ENCODE peak calls at places on chromosome 4, in seven cellular contexts. One of them, this sample, is unnamed.

GRCh38 chr4:184428787-184429186 is 45.6 kb downstream of the IRF2 start:
- DNase-seq in cardiac fibroblast: no peak
- DNase-seq in tibial artery: no peak
- DNase-seq in CD8-positive, alpha-beta T cell: no peak
- DNase-seq in adrenal gland: no peak
- DNase-seq in HFF-Myc: no peak
- DNase-seq in neural crest cell: no peak
- DNase-seq in this sample: no peak

GRCh38 chr4:185718578-185719492 is 93.2 kb downstream of the SORBS2 start:
- DNase-seq in CD8-positive, alpha-beta T cell: no peak
- DNase-seq in cardiac fibroblast: no peak
- DNase-seq in neural crest cell: no peak
- DNase-seq in HFF-Myc: no peak
- DNase-seq in tibial artery: no peak
- DNase-seq in adrenal gland: no peak
- DNase-seq in this sample: no peak

GRCh38 chr4:13285336-13285735 is 198.8 kb downstream of the RAB28 start:
- DNase-seq in CD8-positive, alpha-beta T cell: no peak
- DNase-seq in cardiac fibroblast: no peak
- DNase-seq in adrenal gland: no peak
- DNase-seq in HFF-Myc: no peak
- DNase-seq in neural crest cell: no peak
- DNase-seq in tibial artery: no peak
- DNase-seq in this sample: no peak

GRCh38 chr4:24137596-24137962 is 247.7 kb upstream of the PPARGC1A start:
- DNase-seq in neural crest cell: no peak
- DNase-seq in adrenal gland: no peak
- DNase-seq in cardiac fibroblast: no peak
- DNase-seq in CD8-positive, alpha-beta T cell: no peak
- DNase-seq in HFF-Myc: no peak
- DNase-seq in tibial artery: no peak
- DNase-seq in this sample: no peak

GRCh38 chr4:132123870-132124623 is 1025.0 kb upstream of the PCDH10 start:
- DNase-seq in tibial artery: no peak
- DNase-seq in adrenal gland: no peak
- DNase-seq in cardiac fibroblast: peak
- DNase-seq in HFF-Myc: no peak
- DNase-seq in neural crest cell: no peak
- DNase-seq in CD8-positive, alpha-beta T cell: no peak
- DNase-seq in this sample: peak

GRCh38 chr4:128590034-128590740 is 219.3 kb upstream of the JADE1 start:
- DNase-seq in HFF-Myc: no peak
- DNase-seq in neural crest cell: no peak
- DNase-seq in tibial artery: no peak
- DNase-seq in adrenal gland: peak
- DNase-seq in CD8-positive, alpha-beta T cell: no peak
- DNase-seq in cardiac fibroblast: no peak
- DNase-seq in this sample: no peak

GRCh38 chr4:83334425-83335241 is at the start of gene HPSE:
- DNase-seq in HFF-Myc: peak
- DNase-seq in adrenal gland: peak
- DNase-seq in tibial artery: peak
- DNase-seq in cardiac fibroblast: peak
- DNase-seq in CD8-positive, alpha-beta T cell: peak
- DNase-seq in neural crest cell: peak
- DNase-seq in this sample: peak

GRCh38 chr4:148090503-148091476 is 351.4 kb downstream of the NR3C2 start:
- DNase-seq in tibial artery: no peak
- DNase-seq in cardiac fibroblast: no peak
- DNase-seq in neural crest cell: no peak
- DNase-seq in HFF-Myc: no peak
- DNase-seq in CD8-positive, alpha-beta T cell: no peak
- DNase-seq in adrenal gland: no peak
- DNase-seq in this sample: no peak

GRCh38 chr4:107854326-107855030 is 29.7 kb downstream of the SGMS2 start:
- DNase-seq in cardiac fibroblast: peak
- DNase-seq in adrenal gland: no peak
- DNase-seq in tibial artery: no peak
- DNase-seq in neural crest cell: no peak
- DNase-seq in CD8-positive, alpha-beta T cell: no peak
- DNase-seq in HFF-Myc: no peak
- DNase-seq in this sample: no peak

GRCh38 chr4:185219551-185220344 is 10.3 kb downstream of the SNX25 start:
- DNase-seq in HFF-Myc: no peak
- DNase-seq in neural crest cell: no peak
- DNase-seq in tibial artery: no peak
- DNase-seq in cardiac fibroblast: peak
- DNase-seq in adrenal gland: peak
- DNase-seq in CD8-positive, alpha-beta T cell: no peak
- DNase-seq in this sample: peak

GRCh38 chr4:152957437-152958185 is 21.5 kb downstream of the FHDC1 start:
- DNase-seq in CD8-positive, alpha-beta T cell: no peak
- DNase-seq in HFF-Myc: no peak
- DNase-seq in adrenal gland: peak
- DNase-seq in neural crest cell: no peak
- DNase-seq in cardiac fibroblast: peak
- DNase-seq in tibial artery: no peak
- DNase-seq in this sample: no peak

GRCh38 chr4:121668368-121669162 is 28.2 kb downstream of the ANXA5 start:
- DNase-seq in tibial artery: no peak
- DNase-seq in neural crest cell: no peak
- DNase-seq in adrenal gland: no peak
- DNase-seq in HFF-Myc: peak
- DNase-seq in cardiac fibroblast: peak
- DNase-seq in CD8-positive, alpha-beta T cell: no peak
- DNase-seq in this sample: peak

GRCh38 chr4:22532896-22533295 is 17.0 kb upstream of the ADGRA3 start:
- DNase-seq in CD8-positive, alpha-beta T cell: no peak
- DNase-seq in cardiac fibroblast: no peak
- DNase-seq in HFF-Myc: no peak
- DNase-seq in neural crest cell: no peak
- DNase-seq in tibial artery: no peak
- DNase-seq in adrenal gland: no peak
- DNase-seq in this sample: peak

GRCh38 chr4:177051473-177052060 is 258.1 kb upstream of the NEIL3 start:
- DNase-seq in CD8-positive, alpha-beta T cell: no peak
- DNase-seq in cardiac fibroblast: peak
- DNase-seq in HFF-Myc: no peak
- DNase-seq in adrenal gland: no peak
- DNase-seq in neural crest cell: peak
- DNase-seq in tibial artery: no peak
- DNase-seq in this sample: peak

GRCh38 chr4:76589872-76590846 is 155.1 kb downstream of the SHROOM3 start:
- DNase-seq in HFF-Myc: peak
- DNase-seq in CD8-positive, alpha-beta T cell: no peak
- DNase-seq in adrenal gland: no peak
- DNase-seq in cardiac fibroblast: peak
- DNase-seq in tibial artery: no peak
- DNase-seq in neural crest cell: peak
- DNase-seq in this sample: peak

GRCh38 chr4:98659106-98659592 is 738 bp upstream of the TSPAN5 start:
- DNase-seq in CD8-positive, alpha-beta T cell: no peak
- DNase-seq in adrenal gland: no peak
- DNase-seq in cardiac fibroblast: peak
- DNase-seq in HFF-Myc: no peak
- DNase-seq in tibial artery: no peak
- DNase-seq in neural crest cell: no peak
- DNase-seq in this sample: no peak

GRCh38 chr4:184962125-184962638 is 56.1 kb upstream of the HELT start:
- DNase-seq in neural crest cell: no peak
- DNase-seq in cardiac fibroblast: no peak
- DNase-seq in HFF-Myc: no peak
- DNase-seq in CD8-positive, alpha-beta T cell: no peak
- DNase-seq in adrenal gland: no peak
- DNase-seq in tibial artery: no peak
- DNase-seq in this sample: no peak

GRCh38 chr4:48341776-48342558 is 638 bp downstream of the SLAIN2 start:
- DNase-seq in CD8-positive, alpha-beta T cell: no peak
- DNase-seq in adrenal gland: peak
- DNase-seq in cardiac fibroblast: peak
- DNase-seq in neural crest cell: peak
- DNase-seq in tibial artery: peak
- DNase-seq in HFF-Myc: no peak
- DNase-seq in this sample: peak

GRCh38 chr4:147678796-147679549 is 5.0 kb downstream of the PRMT9 start:
- DNase-seq in neural crest cell: no peak
- DNase-seq in CD8-positive, alpha-beta T cell: no peak
- DNase-seq in cardiac fibroblast: peak
- DNase-seq in HFF-Myc: no peak
- DNase-seq in tibial artery: no peak
- DNase-seq in adrenal gland: no peak
- DNase-seq in this sample: peak

GRCh38 chr4:180635276-180635675 is 1607.9 kb upstream of the TENM3 start:
- DNase-seq in tibial artery: no peak
- DNase-seq in HFF-Myc: no peak
- DNase-seq in neural crest cell: no peak
- DNase-seq in cardiac fibroblast: no peak
- DNase-seq in CD8-positive, alpha-beta T cell: no peak
- DNase-seq in adrenal gland: peak
- DNase-seq in this sample: peak

GRCh38 chr4:57102050-57102564 is 8.1 kb downstream of the IGFBP7 start:
- DNase-seq in cardiac fibroblast: peak
- DNase-seq in CD8-positive, alpha-beta T cell: no peak
- DNase-seq in neural crest cell: no peak
- DNase-seq in HFF-Myc: peak
- DNase-seq in adrenal gland: peak
- DNase-seq in tibial artery: peak
- DNase-seq in this sample: peak

GRCh38 chr4:100591156-100591876 is 73.5 kb upstream of the EMCN start:
- DNase-seq in HFF-Myc: no peak
- DNase-seq in adrenal gland: peak
- DNase-seq in CD8-positive, alpha-beta T cell: no peak
- DNase-seq in cardiac fibroblast: peak
- DNase-seq in tibial artery: no peak
- DNase-seq in neural crest cell: no peak
- DNase-seq in this sample: no peak
- TF ChIP-seq CTCF in HFF-Myc: no peak
- TF ChIP-seq CTCF in adrenal gland: no peak
- TF ChIP-seq CTCF in CD8-positive, alpha-beta T cell: no peak
- TF ChIP-seq CTCF in cardiac fibroblast: no peak
- TF ChIP-seq CTCF in tibial artery: no peak
- TF ChIP-seq CTCF in neural crest cell: no peak
- TF ChIP-seq CTCF in this sample: no peak

GRCh38 chr4:4918067-4918466 is 58.6 kb downstream of the MSX1 start:
- DNase-seq in cardiac fibroblast: no peak
- DNase-seq in adrenal gland: no peak
- DNase-seq in CD8-positive, alpha-beta T cell: no peak
- DNase-seq in HFF-Myc: no peak
- DNase-seq in tibial artery: no peak
- DNase-seq in neural crest cell: no peak
- DNase-seq in this sample: no peak
- TF ChIP-seq CTCF in cardiac fibroblast: no peak
- TF ChIP-seq CTCF in adrenal gland: no peak
- TF ChIP-seq CTCF in CD8-positive, alpha-beta T cell: no peak
- TF ChIP-seq CTCF in HFF-Myc: no peak
- TF ChIP-seq CTCF in tibial artery: no peak
- TF ChIP-seq CTCF in neural crest cell: no peak
- TF ChIP-seq CTCF in this sample: no peak

GRCh38 chr4:89898304-89898716 is 3.7 kb downstream of the MMRN1 start:
- DNase-seq in CD8-positive, alpha-beta T cell: no peak
- DNase-seq in cardiac fibroblast: no peak
- DNase-seq in tibial artery: no peak
- DNase-seq in adrenal gland: no peak
- DNase-seq in neural crest cell: no peak
- DNase-seq in HFF-Myc: no peak
- DNase-seq in this sample: no peak

GRCh38 chr4:89899854-89900253 is 5.2 kb downstream of the MMRN1 start:
- DNase-seq in HFF-Myc: no peak
- DNase-seq in neural crest cell: no peak
- DNase-seq in tibial artery: no peak
- DNase-seq in adrenal gland: no peak
- DNase-seq in cardiac fibroblast: no peak
- DNase-seq in CD8-positive, alpha-beta T cell: no peak
- DNase-seq in this sample: no peak

GRCh38 chr4:89899157-89899556 is 4.5 kb downstream of the MMRN1 start:
- DNase-seq in cardiac fibroblast: no peak
- DNase-seq in adrenal gland: no peak
- DNase-seq in HFF-Myc: no peak
- DNase-seq in CD8-positive, alpha-beta T cell: no peak
- DNase-seq in neural crest cell: no peak
- DNase-seq in tibial artery: no peak
- DNase-seq in this sample: no peak

GRCh38 chr4:89897867-89898266 is 3.2 kb downstream of the MMRN1 start:
- DNase-seq in tibial artery: no peak
- DNase-seq in HFF-Myc: no peak
- DNase-seq in CD8-positive, alpha-beta T cell: no peak
- DNase-seq in adrenal gland: no peak
- DNase-seq in cardiac fibroblast: no peak
- DNase-seq in neural crest cell: no peak
- DNase-seq in this sample: no peak

DNA sequence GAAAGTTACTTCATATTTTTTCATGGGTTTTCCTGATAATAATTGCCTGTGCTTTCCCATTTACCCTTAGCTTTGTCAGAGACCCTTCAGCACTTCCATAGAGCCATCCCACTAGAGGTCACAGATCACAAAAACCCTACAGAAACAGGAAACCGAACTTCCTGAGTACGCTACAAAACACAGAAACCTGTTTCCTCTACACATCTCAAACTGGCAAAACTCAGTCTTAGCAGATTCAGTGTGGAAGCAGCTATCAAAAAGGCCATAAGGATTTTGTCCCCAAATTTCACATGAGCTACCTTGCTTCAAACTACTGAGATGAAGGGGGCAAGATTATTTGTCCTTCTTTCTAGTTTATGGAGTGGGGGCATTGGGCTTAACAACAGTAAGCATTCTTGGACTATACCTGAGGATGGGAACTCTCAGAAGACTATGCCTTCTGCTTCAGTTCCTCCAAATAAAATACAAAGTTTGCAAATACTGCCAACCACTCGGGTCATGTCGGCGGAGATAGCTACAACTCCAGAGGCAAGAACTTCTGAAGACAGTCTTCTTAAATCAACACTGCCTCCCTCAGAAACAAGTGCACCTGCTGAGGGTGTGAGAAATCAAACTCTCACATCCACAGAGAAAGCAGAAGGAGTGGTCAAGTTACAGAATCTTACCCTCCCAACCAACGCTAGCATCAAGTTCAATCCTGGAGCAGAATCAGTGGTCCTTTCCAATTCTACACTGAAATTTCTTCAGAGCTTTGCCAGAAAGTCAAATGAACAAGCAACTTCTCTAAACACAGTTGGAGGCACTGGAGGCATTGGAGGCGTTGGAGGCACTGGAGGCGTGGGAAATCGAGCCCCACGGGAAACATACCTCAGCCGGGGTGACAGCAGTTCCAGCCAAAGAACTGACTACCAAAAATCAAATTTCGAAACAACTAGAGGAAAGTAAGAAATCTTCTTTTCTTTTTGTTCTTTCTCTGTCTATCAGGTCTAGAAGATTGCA is at the start of gene MMRN1:
- DNase-seq in cardiac fibroblast: peak
- DNase-seq in HFF-Myc: no peak
- DNase-seq in neural crest cell: no peak
- DNase-seq in tibial artery: no peak
- DNase-seq in CD8-positive, alpha-beta T cell: no peak
- DNase-seq in adrenal gland: no peak
- DNase-seq in this sample: no peak
- TF ChIP-seq CTCF in cardiac fibroblast: no peak
- TF ChIP-seq CTCF in HFF-Myc: no peak
- TF ChIP-seq CTCF in neural crest cell: no peak
- TF ChIP-seq CTCF in tibial artery: no peak
- TF ChIP-seq CTCF in CD8-positive, alpha-beta T cell: no peak
- TF ChIP-seq CTCF in adrenal gland: no peak
- TF ChIP-seq CTCF in this sample: no peak

GRCh38 chr4:64911846-64912245 is 502.6 kb upstream of the TECRL start:
- DNase-seq in cardiac fibroblast: no peak
- DNase-seq in neural crest cell: no peak
- DNase-seq in HFF-Myc: no peak
- DNase-seq in adrenal gland: no peak
- DNase-seq in CD8-positive, alpha-beta T cell: no peak
- DNase-seq in tibial artery: no peak
- DNase-seq in this sample: peak
- TF ChIP-seq CTCF in cardiac fibroblast: no peak
- TF ChIP-seq CTCF in neural crest cell: no peak
- TF ChIP-seq CTCF in HFF-Myc: no peak
- TF ChIP-seq CTCF in adrenal gland: no peak
- TF ChIP-seq CTCF in CD8-positive, alpha-beta T cell: no peak
- TF ChIP-seq CTCF in tibial artery: no peak
- TF ChIP-seq CTCF in this sample: no peak

This sample was measured in MCF 10A.